ENCODE peak calls at places on chromosomes 7 and 10, in six cellular contexts. One of them, this sample, is unnamed.
A peak's percentile ranks its signal among the peaks of the same experiment; 100 is the strongest.

GRCh38 chr7:75856562-75856961 is 22.3 kb upstream of the RHBDD2 start:
- DNase-seq in neuronal stem cell: no peak
- DNase-seq in IMR-90: no peak
- DNase-seq in mesenchymal stem cell: no peak
- DNase-seq in mesendoderm: no peak
- DNase-seq in H1: no peak
- DNase-seq in this sample: no peak

GRCh38 chr7:149620961-149621360 is 123.4 kb upstream of the ZNF746 start:
- DNase-seq in neuronal stem cell: no peak
- DNase-seq in IMR-90: no peak
- DNase-seq in mesenchymal stem cell: no peak
- DNase-seq in mesendoderm: no peak
- DNase-seq in H1: no peak
- DNase-seq in this sample: no peak

GRCh38 chr10:35219292-35219691 is 92.6 kb downstream of the CREM start:
- DNase-seq in neuronal stem cell: no peak
- DNase-seq in IMR-90: no peak
- DNase-seq in mesenchymal stem cell: no peak
- DNase-seq in mesendoderm: no peak
- DNase-seq in H1: no peak
- DNase-seq in this sample: no peak

GRCh38 chr7:134458806-134459698 is at the start of gene AKR1B1:
- DNase-seq in neuronal stem cell: peak; percentile 87
- DNase-seq in IMR-90: peak; percentile 88
- DNase-seq in mesenchymal stem cell: peak; percentile 92
- DNase-seq in mesendoderm: peak; percentile 97
- DNase-seq in H1: peak; percentile 93
- DNase-seq in this sample: peak; percentile 96

GRCh38 chr10:63465293-63466167 is at the start of gene JMJD1C:
- DNase-seq in neuronal stem cell: peak; percentile 87
- DNase-seq in IMR-90: peak; percentile 84
- DNase-seq in mesenchymal stem cell: peak; percentile 88
- DNase-seq in mesendoderm: peak; percentile 95
- DNase-seq in H1: peak; percentile 91
- DNase-seq in this sample: peak; percentile 89

GRCh38 chr10:3949741-3950140 is 164.7 kb upstream of the KLF6 start:
- DNase-seq in neuronal stem cell: no peak
- DNase-seq in IMR-90: no peak
- DNase-seq in mesenchymal stem cell: no peak
- DNase-seq in mesendoderm: no peak
- DNase-seq in H1: no peak
- DNase-seq in this sample: no peak

GRCh38 chr10:17737021-17737965 is 14.7 kb upstream of the TMEM236 start:
- DNase-seq in neuronal stem cell: peak; percentile 15
- DNase-seq in IMR-90: peak; percentile 55
- DNase-seq in mesenchymal stem cell: peak; percentile 33
- DNase-seq in mesendoderm: peak; percentile 26
- DNase-seq in H1: peak; percentile 40
- DNase-seq in this sample: no peak

GRCh38 chr10:24952701-24953349 is 419 bp upstream of the PRTFDC1 start:
- DNase-seq in neuronal stem cell: peak; percentile 57
- DNase-seq in IMR-90: peak; percentile 56
- DNase-seq in mesenchymal stem cell: peak; percentile 73
- DNase-seq in mesendoderm: peak; percentile 93
- DNase-seq in H1: no peak
- DNase-seq in this sample: peak; percentile 75

GRCh38 chr10:51422311-51423120 is 276.9 kb downstream of the CSTF2T start:
- DNase-seq in neuronal stem cell: no peak
- DNase-seq in IMR-90: peak; percentile 76
- DNase-seq in mesenchymal stem cell: peak; percentile 66
- DNase-seq in mesendoderm: peak; percentile 63
- DNase-seq in H1: peak; percentile 67
- DNase-seq in this sample: peak; percentile 55

GRCh38 chr7:108684629-108685028 is 115.0 kb downstream of the DNAJB9 start:
- DNase-seq in neuronal stem cell: no peak
- DNase-seq in IMR-90: no peak
- DNase-seq in mesenchymal stem cell: peak; percentile 28
- DNase-seq in mesendoderm: no peak
- DNase-seq in H1: no peak
- DNase-seq in this sample: no peak

GRCh38 chr10:75210193-75211006 is at the start of gene VDAC2:
- DNase-seq in neuronal stem cell: peak; percentile 89
- DNase-seq in IMR-90: peak; percentile 79
- DNase-seq in mesenchymal stem cell: peak; percentile 86
- DNase-seq in mesendoderm: peak; percentile 94
- DNase-seq in H1: peak; percentile 95
- DNase-seq in this sample: peak; percentile 88

GRCh38 chr7:119256446-119257131 is 1016.4 kb upstream of the KCND2 start:
- DNase-seq in neuronal stem cell: no peak
- DNase-seq in IMR-90: no peak
- DNase-seq in mesenchymal stem cell: no peak
- DNase-seq in mesendoderm: no peak
- DNase-seq in H1: no peak
- DNase-seq in this sample: no peak

GRCh38 chr10:20088302-20088701 is 272.1 kb downstream of the PLXDC2 start:
- DNase-seq in neuronal stem cell: no peak
- DNase-seq in IMR-90: no peak
- DNase-seq in mesenchymal stem cell: peak; percentile 32
- DNase-seq in mesendoderm: no peak
- DNase-seq in H1: no peak
- DNase-seq in this sample: no peak

GRCh38 chr7:34069676-34070075 is 164.3 kb downstream of the BMPER start:
- DNase-seq in neuronal stem cell: no peak
- DNase-seq in IMR-90: peak; percentile 61
- DNase-seq in mesenchymal stem cell: peak; percentile 58
- DNase-seq in mesendoderm: peak; percentile 8
- DNase-seq in H1: no peak
- DNase-seq in this sample: no peak

GRCh38 chr7:21355406-21355874 is 72.4 kb upstream of the SP4 start:
- DNase-seq in neuronal stem cell: no peak
- DNase-seq in IMR-90: no peak
- DNase-seq in mesenchymal stem cell: no peak
- DNase-seq in mesendoderm: no peak
- DNase-seq in H1: no peak
- DNase-seq in this sample: no peak

GRCh38 chr10:121426307-121426706 is 171.9 kb downstream of the FGFR2 start:
- DNase-seq in neuronal stem cell: no peak
- DNase-seq in IMR-90: no peak
- DNase-seq in mesenchymal stem cell: no peak
- DNase-seq in mesendoderm: peak; percentile 72
- DNase-seq in H1: peak; percentile 46
- DNase-seq in this sample: peak; percentile 52

GRCh38 chr7:47354831-47355541 is 226.9 kb downstream of the TNS3 start:
- DNase-seq in neuronal stem cell: no peak
- DNase-seq in IMR-90: no peak
- DNase-seq in mesenchymal stem cell: no peak
- DNase-seq in mesendoderm: no peak
- DNase-seq in H1: no peak
- DNase-seq in this sample: no peak

GRCh38 chr7:116797611-116798010 is 64.8 kb upstream of the CAPZA2 start:
- DNase-seq in neuronal stem cell: no peak
- DNase-seq in IMR-90: no peak
- DNase-seq in mesenchymal stem cell: no peak
- DNase-seq in mesendoderm: no peak
- DNase-seq in H1: no peak
- DNase-seq in this sample: no peak

GRCh38 chr10:111360260-111360925 is 283.6 kb downstream of the ADRA2A start:
- DNase-seq in neuronal stem cell: peak; percentile 38
- DNase-seq in IMR-90: no peak
- DNase-seq in mesenchymal stem cell: peak; percentile 17
- DNase-seq in mesendoderm: peak; percentile 95
- DNase-seq in H1: peak; percentile 55
- DNase-seq in this sample: peak; percentile 87

GRCh38 chr10:104332243-104333036 is 5.8 kb downstream of the ITPRIP start:
- DNase-seq in neuronal stem cell: no peak
- DNase-seq in IMR-90: no peak
- DNase-seq in mesenchymal stem cell: no peak
- DNase-seq in mesendoderm: peak; percentile 80
- DNase-seq in H1: no peak
- DNase-seq in this sample: no peak

DNA sequence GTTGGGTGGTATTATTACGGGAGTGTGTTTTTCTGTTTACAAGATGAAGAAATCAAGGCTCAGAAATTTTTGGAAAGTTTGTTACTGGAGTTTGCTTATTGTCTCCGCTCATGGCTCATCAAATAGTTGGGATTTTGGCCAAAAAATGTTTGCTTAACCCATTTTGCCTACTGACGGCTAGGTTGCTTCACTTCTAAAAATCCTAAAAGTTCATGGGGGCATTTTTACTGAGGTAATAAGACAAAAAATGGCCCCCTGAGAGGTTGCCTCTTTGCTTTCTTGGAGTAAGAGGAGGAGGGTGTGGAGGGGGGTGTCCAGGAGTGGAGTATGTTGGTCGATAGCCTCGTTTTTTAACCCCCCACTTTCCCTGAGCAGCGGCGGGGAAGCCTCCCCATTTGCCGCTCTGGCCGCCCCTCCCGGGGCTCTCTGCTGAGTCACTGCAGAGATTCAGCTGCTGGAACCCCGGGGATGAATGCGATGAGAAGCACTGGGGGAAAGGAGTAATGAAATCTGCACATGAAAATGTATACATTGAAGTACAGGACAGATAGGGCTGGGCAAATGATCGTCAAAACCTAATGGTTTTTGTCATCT is 1.5 kb downstream of the MEST start:
- DNase-seq in neuronal stem cell: no peak
- DNase-seq in IMR-90: peak; percentile 43
- DNase-seq in mesenchymal stem cell: peak; percentile 50
- DNase-seq in mesendoderm: no peak
- DNase-seq in H1: no peak
- DNase-seq in this sample: no peak
- H3K9ac ChIP-seq in neuronal stem cell: no peak overlapping the region
- H3K9ac ChIP-seq in IMR-90: peak overlapping the region; percentile 53
- H3K9ac ChIP-seq in mesenchymal stem cell: peak overlapping the region; percentile 75
- H3K9ac ChIP-seq in mesendoderm: peak overlapping the region; percentile 15
- H3K9ac ChIP-seq in H1: no peak overlapping the region
- H3K9ac ChIP-seq in this sample: no peak overlapping the region

GRCh38 chr10:30390207-30390606 is 41.1 kb upstream of the MTPAP start:
- DNase-seq in neuronal stem cell: no peak
- DNase-seq in IMR-90: no peak
- DNase-seq in mesenchymal stem cell: no peak
- DNase-seq in mesendoderm: no peak
- DNase-seq in H1: no peak
- DNase-seq in this sample: no peak

GRCh38 chr10:30391266-30391665 is 42.2 kb upstream of the MTPAP start:
- DNase-seq in neuronal stem cell: no peak
- DNase-seq in IMR-90: no peak
- DNase-seq in mesenchymal stem cell: no peak
- DNase-seq in mesendoderm: no peak
- DNase-seq in H1: no peak
- DNase-seq in this sample: no peak

GRCh38 chr10:30386801-30387588 is 37.9 kb upstream of the MTPAP start:
- DNase-seq in neuronal stem cell: no peak
- DNase-seq in IMR-90: no peak
- DNase-seq in mesenchymal stem cell: no peak
- DNase-seq in mesendoderm: no peak
- DNase-seq in H1: no peak
- DNase-seq in this sample: no peak

GRCh38 chr10:30387646-30388243 is 38.7 kb upstream of the MTPAP start:
- DNase-seq in neuronal stem cell: no peak
- DNase-seq in IMR-90: no peak
- DNase-seq in mesenchymal stem cell: no peak
- DNase-seq in mesendoderm: no peak
- DNase-seq in H1: no peak
- DNase-seq in this sample: no peak

GRCh38 chr10:30389543-30389942 is 40.5 kb upstream of the MTPAP start:
- DNase-seq in neuronal stem cell: no peak
- DNase-seq in IMR-90: no peak
- DNase-seq in mesenchymal stem cell: no peak
- DNase-seq in mesendoderm: no peak
- DNase-seq in H1: no peak
- DNase-seq in this sample: no peak
- H2BK15ac ChIP-seq in neuronal stem cell: no peak overlapping the region
- H2BK15ac ChIP-seq in IMR-90: no peak overlapping the region
- H2BK15ac ChIP-seq in mesenchymal stem cell: no peak overlapping the region
- H2BK15ac ChIP-seq in mesendoderm: no peak overlapping the region
- H2BK15ac ChIP-seq in H1: no peak overlapping the region
- H2BK15ac ChIP-seq in this sample: no peak overlapping the region

GRCh38 chr7:133051719-133052118 is 30.2 kb downstream of the CHCHD3 start:
- DNase-seq in neuronal stem cell: no peak
- DNase-seq in IMR-90: no peak
- DNase-seq in mesenchymal stem cell: no peak
- DNase-seq in mesendoderm: peak; percentile 38
- DNase-seq in H1: no peak
- DNase-seq in this sample: no peak

GRCh38 chr7:133052357-133052756 is 29.5 kb downstream of the CHCHD3 start:
- DNase-seq in neuronal stem cell: no peak
- DNase-seq in IMR-90: no peak
- DNase-seq in mesenchymal stem cell: peak; percentile 10
- DNase-seq in mesendoderm: no peak
- DNase-seq in H1: no peak
- DNase-seq in this sample: no peak

GRCh38 chr7:133053321-133053891 is 28.5 kb downstream of the CHCHD3 start:
- DNase-seq in neuronal stem cell: no peak
- DNase-seq in IMR-90: peak; percentile 97
- DNase-seq in mesenchymal stem cell: peak; percentile 94
- DNase-seq in mesendoderm: no peak
- DNase-seq in H1: no peak
- DNase-seq in this sample: no peak

GRCh38 chr7:133054167-133054840 is 27.6 kb downstream of the CHCHD3 start:
- DNase-seq in neuronal stem cell: no peak
- DNase-seq in IMR-90: peak; percentile 47
- DNase-seq in mesenchymal stem cell: peak; percentile 36
- DNase-seq in mesendoderm: no peak
- DNase-seq in H1: no peak
- DNase-seq in this sample: no peak

DNA sequence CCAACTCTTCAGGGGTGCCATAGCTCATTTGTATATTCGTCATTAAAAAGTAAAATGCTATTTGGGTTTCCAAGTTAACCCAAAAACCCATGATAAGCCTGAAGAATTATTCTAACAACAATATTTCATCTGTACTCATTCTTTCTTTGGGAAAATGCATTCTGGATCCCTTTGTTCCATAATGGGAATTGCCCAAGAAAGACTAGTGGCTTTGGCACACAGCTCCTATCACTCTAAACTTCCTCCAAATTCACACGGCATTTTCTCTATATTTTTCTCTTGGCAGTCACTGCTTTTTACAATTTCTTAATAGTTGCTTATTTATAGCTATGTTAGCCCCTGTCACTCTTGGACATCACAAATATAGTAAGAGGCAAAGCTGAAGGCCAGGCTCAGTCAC is 29.1 kb downstream of the CHCHD3 start:
- DNase-seq in neuronal stem cell: no peak
- DNase-seq in IMR-90: no peak
- DNase-seq in mesenchymal stem cell: no peak
- DNase-seq in mesendoderm: no peak
- DNase-seq in H1: no peak
- DNase-seq in this sample: no peak
- H3K9ac ChIP-seq in neuronal stem cell: no peak overlapping the region
- H3K9ac ChIP-seq in IMR-90: peak overlapping the region; percentile 12
- H3K9ac ChIP-seq in mesenchymal stem cell: peak overlapping the region; percentile 88
- H3K9ac ChIP-seq in mesendoderm: no peak overlapping the region
- H3K9ac ChIP-seq in H1: no peak overlapping the region
- H3K9ac ChIP-seq in this sample: no peak overlapping the region

DNA sequence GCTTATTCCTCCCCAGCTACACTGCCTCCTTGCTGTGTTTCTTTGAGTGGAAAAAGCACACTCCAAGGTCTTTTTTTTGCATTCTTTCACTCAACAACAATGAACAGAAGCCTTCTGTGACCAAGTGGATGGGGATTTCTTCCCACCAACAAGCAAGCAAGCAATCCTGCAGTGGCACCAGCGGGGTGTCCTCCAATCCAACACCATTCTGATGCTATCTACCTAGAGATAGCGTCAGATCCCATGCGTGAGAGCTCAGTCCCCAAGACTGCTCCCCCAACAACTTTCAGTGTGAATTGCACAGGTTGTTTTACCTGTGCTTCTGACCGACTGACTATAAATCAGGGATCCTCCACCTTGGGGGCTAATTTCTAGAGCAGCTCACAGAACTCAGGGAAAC is 311.0 kb upstream of the PODXL start:
- DNase-seq in neuronal stem cell: no peak
- DNase-seq in IMR-90: no peak
- DNase-seq in mesenchymal stem cell: no peak
- DNase-seq in mesendoderm: peak; percentile 65
- DNase-seq in H1: no peak
- DNase-seq in this sample: no peak
- H2BK15ac ChIP-seq in neuronal stem cell: no peak overlapping the region
- H2BK15ac ChIP-seq in IMR-90: no peak overlapping the region
- H2BK15ac ChIP-seq in mesenchymal stem cell: no peak overlapping the region
- H2BK15ac ChIP-seq in mesendoderm: no peak overlapping the region
- H2BK15ac ChIP-seq in H1: no peak overlapping the region
- H2BK15ac ChIP-seq in this sample: no peak overlapping the region